ENCODE peak calls at places on chromosomes 2 and 18, in four cellular contexts. I, Q, P and M are unnamed samples.

GRCh38 chr18:10851824-10852225 is 297.5 kb downstream of the PIEZO2 start:
- DNase-seq in I (no peak), Q (no peak), P (no peak), M (no peak)

GRCh38 chr2:27959496-27959895 is 69.0 kb downstream of the BABAM2 start:
- DNase-seq in P (no peak), I (no peak), Q (peak; percentile 77), M (no peak)

GRCh38 chr2:227804970-227805369 is 8.7 kb upstream of the CCL20 start:
- DNase-seq in I (no peak), Q (no peak), P (no peak), M (no peak)

GRCh38 chr2:42949125-42949524 is 156.7 kb upstream of the HAAO start:
- DNase-seq in Q (no peak), P (no peak), I (no peak), M (no peak)

GRCh38 chr2:237527766-237528165 is 38.6 kb upstream of the PRLH start:
- DNase-seq in I (no peak), P (no peak), Q (no peak), M (no peak)

GRCh38 chr2:10028988-10029874 is 14.1 kb upstream of the KLF11 start:
- DNase-seq in P (no peak), Q (no peak), I (no peak), M (peak; percentile 84)

GRCh38 chr2:109325570-109325969 is 196.6 kb downstream of the SH3RF3 start:
- DNase-seq in Q (no peak), I (no peak), P (no peak), M (no peak)

GRCh38 chr2:128724994-128725393 is 406.3 kb upstream of the HS6ST1 start:
- DNase-seq in Q (no peak), I (no peak), P (no peak), M (no peak)

GRCh38 chr2:11005032-11005431 is 93.3 kb downstream of the KCNF1 start:
- DNase-seq in I (no peak), Q (no peak), P (no peak), M (no peak)

GRCh38 chr2:3638456-3638810 is 19.6 kb upstream of the ALLC start:
- DNase-seq in I (no peak), Q (no peak), P (no peak), M (no peak)

GRCh38 chr18:9455718-9456511 is 19.4 kb upstream of the RALBP1 start:
- DNase-seq in I (no peak), P (no peak), Q (no peak), M (no peak)

GRCh38 chr2:9099341-9099751 is 95.9 kb upstream of the MBOAT2 start:
- DNase-seq in P (no peak), I (no peak), Q (no peak), M (no peak)

GRCh38 chr2:207101984-207102383 is 63.8 kb downstream of the KLF7 start:
- DNase-seq in Q (no peak), I (no peak), P (no peak), M (no peak)

GRCh38 chr2:162182395-162182794 is 30.3 kb upstream of the GCG start:
- DNase-seq in P (no peak), I (no peak), Q (no peak), M (no peak)

GRCh38 chr2:65604246-65604645 is 171.8 kb upstream of the SPRED2 start:
- DNase-seq in I (no peak), Q (no peak), P (no peak), M (no peak)

GRCh38 chr18:56257215-56257614 is 381.2 kb downstream of the TXNL1 start:
- DNase-seq in Q (no peak), I (no peak), P (no peak), M (no peak)

GRCh38 chr2:15177103-15177502 is 384.0 kb downstream of the NBAS start:
- DNase-seq in Q (no peak), P (peak; percentile 6), I (no peak), M (no peak)

GRCh38 chr2:206211657-206212255 is 52.1 kb downstream of the EEF1B2 start:
- DNase-seq in Q (no peak), P (no peak), I (no peak), M (no peak)

GRCh38 chr2:14094592-14094991 is 537.9 kb upstream of the LRATD1 start:
- DNase-seq in Q (no peak), I (no peak), P (no peak), M (no peak)

GRCh38 chr2:181077128-181077709 is 96.8 kb downstream of the UBE2E3 start:
- DNase-seq in P (no peak), I (no peak), Q (no peak), M (no peak)

GRCh38 chr18:75047240-75047639 is 161.7 kb downstream of the PTGR3 start:
- DNase-seq in Q (no peak), I (no peak), P (no peak), M (peak; percentile 33)

GRCh38 chr2:17282826-17283225 is 235.4 kb downstream of the RAD51AP2 start:
- DNase-seq in I (no peak), P (no peak), Q (no peak), M (no peak)

GRCh38 chr2:128414351-128414750 is 95.7 kb upstream of the HS6ST1 start:
- DNase-seq in P (no peak), Q (no peak), I (peak; percentile 34), M (no peak)

GRCh38 chr18:37322497-37323035 is 243.0 kb downstream of the CELF4 start:
- DNase-seq in I (no peak), P (no peak), Q (no peak), M (peak; percentile 26)

GRCh38 chr2:154193246-154193645 is 321.5 kb downstream of the GALNT13 start:
- DNase-seq in I (no peak), P (no peak), Q (no peak), M (no peak)

GRCh38 chr2:96950391-96951124 is 35.8 kb downstream of the FAM178B start:
- DNase-seq in Q (peak; percentile 51), I (no peak), P (no peak), M (no peak)

GRCh38 chr2:143085125-143085784 is 44.0 kb upstream of the ARHGAP15 start:
- DNase-seq in P (no peak), Q (no peak), I (no peak), M (no peak)

GRCh38 chr2:182924311-182924710 is 57.9 kb upstream of the FRZB start:
- DNase-seq in Q (no peak), I (no peak), P (no peak), M (no peak)

GRCh38 chr2:18436408-18437077 is 123.9 kb downstream of the RDH14 start:
- DNase-seq in Q (no peak), P (no peak), I (no peak), M (no peak)

GRCh38 chr2:50953021-50953420 is 78.9 kb downstream of the NRXN1 start:
- DNase-seq in P (no peak), Q (no peak), I (no peak), M (no peak)

GRCh38 chr2:160741271-160741670 is 247.7 kb upstream of the RBMS1 start:
- DNase-seq in I (no peak), Q (no peak), P (no peak), M (no peak)

GRCh38 chr18:76384114-76384790 is 110.8 kb downstream of the ZNF516 start:
- DNase-seq in Q (peak; percentile 18), I (peak; percentile 53), P (no peak), M (no peak)

GRCh38 chr2:44535376-44535775 is 173.6 kb downstream of the CAMKMT start:
- DNase-seq in I (no peak), P (no peak), Q (no peak), M (no peak)

GRCh38 chr2:101386599-101387150 is 628 bp downstream of the CREG2 start:
- DNase-seq in Q (no peak), I (no peak), P (no peak), M (no peak)

GRCh38 chr2:215140166-215140707 is 1.8 kb upstream of the ABCA12 start:
- DNase-seq in Q (no peak), I (no peak), P (no peak), M (no peak)

GRCh38 chr18:5770176-5770575 is 125.1 kb downstream of the TMEM200C start:
- DNase-seq in P (no peak), I (no peak), Q (no peak), M (no peak)

DNA sequence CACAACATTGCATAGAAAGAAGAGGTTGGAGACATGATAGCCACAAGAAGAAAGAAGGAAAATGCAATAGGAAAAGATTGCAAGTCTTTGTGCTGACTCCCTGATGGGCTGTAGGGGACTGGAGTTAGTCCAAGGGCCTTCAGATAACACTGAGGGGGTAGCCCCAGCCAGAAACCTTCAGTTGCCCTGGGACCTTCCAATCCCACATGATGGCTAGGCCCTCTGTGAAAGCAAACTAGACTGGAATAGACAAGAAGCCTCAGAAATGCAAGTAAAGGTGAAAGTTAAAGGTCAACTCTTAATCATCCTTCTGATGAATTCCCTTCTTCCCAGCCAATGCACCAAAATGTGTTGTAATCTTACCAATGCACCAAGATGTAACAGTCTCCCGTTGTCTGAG is 19.2 kb downstream of the CMPK2 start:
- DNase-seq in I (no peak), P (no peak), Q (no peak), M (no peak)
- H3K9me3 ChIP-seq in I (peaks cover 10% of the 10 kb centered on the region), P (peaks cover 42% of the 10 kb centered on the region), Q (no peaks in the 10 kb centered on the region), M (peaks cover 59% of the 10 kb centered on the region)

DNA sequence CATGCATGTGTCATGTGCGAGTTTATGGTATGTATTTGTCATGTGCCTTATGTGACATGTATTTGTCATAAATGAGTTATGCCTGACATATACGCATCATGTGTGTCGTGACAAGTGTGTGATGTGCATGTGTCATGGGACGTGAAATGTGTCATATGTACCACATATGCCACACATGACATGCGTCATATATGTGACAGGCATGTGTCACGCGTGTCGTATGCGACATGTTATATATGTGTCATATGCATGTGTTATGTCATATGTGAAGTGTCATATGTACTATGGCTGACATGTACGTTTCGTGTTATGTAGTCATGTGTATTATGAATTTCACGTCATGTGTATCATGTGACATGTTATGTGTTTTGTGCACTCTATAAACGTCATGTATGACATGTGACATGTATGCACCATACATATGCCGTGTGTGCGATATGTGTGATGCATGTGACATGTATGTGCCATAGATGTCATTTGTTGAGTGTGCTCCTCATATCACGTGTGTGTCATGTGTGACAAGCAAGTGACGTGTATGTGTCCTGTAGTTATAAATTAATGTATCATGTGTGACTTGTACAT is 2152.3 kb upstream of the PIK3C3 start:
- DNase-seq in Q (no peak), P (no peak), I (no peak), M (no peak)
- H3K9me3 ChIP-seq in Q (peaks cover 2% of the 10 kb centered on the region), P (no peaks in the 10 kb centered on the region), I (no peaks in the 10 kb centered on the region), M (no peaks in the 10 kb centered on the region)

DNA sequence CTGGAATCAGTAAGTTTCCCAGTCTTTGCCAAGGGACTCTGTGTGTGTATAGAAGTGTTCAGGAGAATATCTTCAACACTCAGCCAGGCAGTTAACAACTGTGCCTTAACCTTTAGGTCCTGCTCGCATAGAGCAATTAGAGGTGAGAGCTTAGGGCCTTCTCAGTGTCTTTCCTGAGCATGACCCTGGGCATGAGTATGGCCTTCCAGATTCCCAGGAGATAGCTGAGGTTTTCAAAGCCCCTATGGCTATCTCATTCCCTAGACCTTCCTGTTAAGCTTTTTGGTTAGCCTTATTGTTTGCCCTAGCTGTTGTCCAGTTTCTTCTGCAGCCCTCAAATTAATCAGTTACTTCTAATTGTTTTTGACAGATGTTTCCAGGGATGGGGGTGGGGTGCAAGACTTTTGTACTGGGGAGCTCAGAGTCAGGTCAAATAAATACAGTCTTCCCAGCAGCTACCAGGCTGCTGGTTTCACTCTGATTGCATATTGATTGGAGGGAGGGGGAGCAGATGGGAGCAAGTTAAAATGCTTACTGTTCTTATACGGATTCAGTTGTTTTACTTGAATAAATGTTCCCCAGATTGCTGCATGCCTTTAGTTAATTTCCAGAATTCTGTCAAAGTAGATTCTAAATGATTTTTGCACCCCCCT is 23.1 kb downstream of the PDK1 start:
- DNase-seq in Q (no peak), I (no peak), P (no peak), M (no peak)
- H3K9me3 ChIP-seq in Q (no peaks in the 10 kb centered on the region), I (no peaks in the 10 kb centered on the region), P (peaks cover 9% of the 10 kb centered on the region), M (peaks cover 61% of the 10 kb centered on the region)

DNA sequence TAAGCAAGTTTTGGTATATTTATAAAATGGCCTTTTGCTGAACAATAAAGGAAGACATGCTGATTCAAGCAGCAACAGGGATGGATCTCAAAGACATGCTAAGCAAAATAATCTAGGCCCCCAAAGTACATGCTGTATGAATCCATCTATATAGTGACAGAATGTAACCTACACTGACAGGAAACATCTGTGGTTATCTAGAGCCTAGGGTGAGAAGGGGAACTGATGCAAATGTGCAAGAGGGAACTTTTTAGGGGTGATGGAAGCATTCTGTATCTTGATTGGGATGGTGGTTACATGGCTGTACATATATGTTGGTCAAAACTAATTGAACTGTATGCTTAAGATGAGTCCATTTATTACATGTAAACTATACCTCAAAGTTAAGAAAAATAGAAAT is 24.2 kb downstream of the CNRIP1 start:
- DNase-seq in P (no peak), I (no peak), Q (no peak), M (no peak)
- H3K9me3 ChIP-seq in P (no peaks in the 10 kb centered on the region), I (no peaks in the 10 kb centered on the region), Q (no peaks in the 10 kb centered on the region), M (no peaks in the 10 kb centered on the region)